ENCODE peak calls at places on chromosome 16, in four cellular contexts. One of them, this sample, is unnamed.

GRCh38 chr16:87945351-87946042 is 5.7 kb upstream of the BANP start:
- DNase-seq in thyroid gland: peak
- DNase-seq in spleen: peak
- DNase-seq in IMR-90: peak
- DNase-seq in this sample: peak

GRCh38 chr16:88430524-88431446 is 22.3 kb upstream of the ZFPM1 start:
- DNase-seq in thyroid gland: peak
- DNase-seq in spleen: peak
- DNase-seq in IMR-90: no peak
- DNase-seq in this sample: no peak

GRCh38 chr16:87463722-87464690 is 28.8 kb downstream of the ZCCHC14 start:
- DNase-seq in thyroid gland: peak
- DNase-seq in spleen: no peak
- DNase-seq in IMR-90: peak
- DNase-seq in this sample: no peak

GRCh38 chr16:66524601-66525164 is 25.2 kb downstream of the TK2 start:
- DNase-seq in thyroid gland: no peak
- DNase-seq in spleen: peak
- DNase-seq in IMR-90: no peak
- DNase-seq in this sample: no peak

GRCh38 chr16:68275611-68276191 is 11.4 kb downstream of the SLC7A6 start:
- DNase-seq in thyroid gland: no peak
- DNase-seq in spleen: no peak
- DNase-seq in IMR-90: no peak
- DNase-seq in this sample: no peak

GRCh38 chr16:1296688-1297412 is 12.6 kb upstream of the UBE2I start:
- DNase-seq in thyroid gland: peak
- DNase-seq in spleen: no peak
- DNase-seq in IMR-90: peak
- DNase-seq in this sample: no peak

GRCh38 chr16:55849536-55849935 is 16.6 kb upstream of the CES1 start:
- DNase-seq in thyroid gland: no peak
- DNase-seq in spleen: no peak
- DNase-seq in IMR-90: no peak
- DNase-seq in this sample: no peak

GRCh38 chr16:79430129-79430789 is 170.3 kb downstream of the MAF start:
- DNase-seq in thyroid gland: no peak
- DNase-seq in spleen: no peak
- DNase-seq in IMR-90: no peak
- DNase-seq in this sample: no peak

GRCh38 chr16:71807905-71808592 is 585 bp downstream of the AP1G1 start:
- DNase-seq in thyroid gland: peak
- DNase-seq in spleen: no peak
- DNase-seq in IMR-90: peak
- DNase-seq in this sample: no peak

GRCh38 chr16:81571592-81572230 is 127.1 kb downstream of the CMIP start:
- DNase-seq in thyroid gland: no peak
- DNase-seq in spleen: no peak
- DNase-seq in IMR-90: no peak
- DNase-seq in this sample: no peak

GRCh38 chr16:67966549-67967182 is 1.8 kb downstream of the SLC12A4 start:
- DNase-seq in thyroid gland: peak
- DNase-seq in spleen: peak
- DNase-seq in IMR-90: no peak
- DNase-seq in this sample: no peak

GRCh38 chr16:81889896-81890634 is 111.0 kb downstream of the PLCG2 start:
- DNase-seq in thyroid gland: peak
- DNase-seq in spleen: no peak
- DNase-seq in IMR-90: peak
- DNase-seq in this sample: peak

GRCh38 chr16:88375236-88376052 is 7.3 kb upstream of the ZNF469 start:
- DNase-seq in thyroid gland: no peak
- DNase-seq in spleen: peak
- DNase-seq in IMR-90: no peak
- DNase-seq in this sample: no peak

GRCh38 chr16:51261919-51262318 is 110.8 kb upstream of the SALL1 start:
- DNase-seq in thyroid gland: no peak
- DNase-seq in spleen: no peak
- DNase-seq in IMR-90: no peak
- DNase-seq in this sample: no peak

GRCh38 chr16:31183432-31184428 is 3.8 kb downstream of the FUS start:
- DNase-seq in thyroid gland: no peak
- DNase-seq in spleen: no peak
- DNase-seq in IMR-90: no peak
- DNase-seq in this sample: no peak
- TF ChIP-seq POLR2A in thyroid gland: no peak
- TF ChIP-seq POLR2A in spleen: no peak
- TF ChIP-seq POLR2A in IMR-90: no peak
- TF ChIP-seq POLR2A in this sample: no peak

GRCh38 chr16:56941856-56942331 is 10.0 kb downstream of the HERPUD1 start:
- DNase-seq in thyroid gland: no peak
- DNase-seq in spleen: peak
- DNase-seq in IMR-90: no peak
- DNase-seq in this sample: no peak
- TF ChIP-seq POLR2A in thyroid gland: no peak
- TF ChIP-seq POLR2A in spleen: no peak
- TF ChIP-seq POLR2A in IMR-90: peak
- TF ChIP-seq POLR2A in this sample: no peak

DNA sequence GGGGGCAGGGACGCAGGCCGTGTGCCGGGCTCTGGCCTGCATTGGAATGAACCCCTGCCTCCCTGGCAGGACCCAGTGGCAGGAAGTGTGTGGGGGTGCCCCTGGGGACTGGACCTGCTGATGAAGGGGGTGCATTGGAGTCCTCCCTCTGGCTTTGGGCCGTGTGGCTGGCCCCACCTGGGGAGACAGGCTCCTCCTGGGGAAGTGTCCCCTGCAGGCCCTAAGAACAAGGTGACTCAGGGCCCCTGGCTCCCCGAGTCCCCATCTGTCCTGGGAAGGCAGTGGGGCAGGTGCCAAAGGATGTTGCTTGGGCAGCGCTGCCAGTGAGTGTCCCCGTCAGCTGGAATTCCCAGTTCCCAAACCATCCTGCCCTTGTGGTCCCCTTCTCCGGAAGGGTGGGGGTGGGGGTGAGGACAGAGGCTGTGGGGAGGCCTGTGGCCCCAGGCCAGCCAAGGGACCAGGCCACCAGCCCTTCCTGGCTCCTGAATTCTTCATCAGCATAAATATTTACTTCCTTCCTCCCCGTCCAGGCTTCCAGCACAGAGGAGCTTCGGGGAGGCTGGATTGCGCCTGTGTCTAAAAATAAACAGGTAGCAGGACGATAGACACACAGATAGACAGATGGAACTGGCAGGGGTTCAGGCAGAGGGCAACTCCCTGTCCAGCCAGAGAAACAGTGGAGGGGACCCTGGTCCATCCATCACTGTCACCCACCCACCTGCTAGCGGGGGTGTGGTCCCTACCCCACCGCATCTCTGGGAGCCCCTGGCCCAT is 12.9 kb downstream of the GLIS2 start:
- DNase-seq in thyroid gland: peak
- DNase-seq in spleen: no peak
- DNase-seq in IMR-90: peak
- DNase-seq in this sample: no peak
- TF ChIP-seq POLR2A in thyroid gland: no peak
- TF ChIP-seq POLR2A in spleen: no peak
- TF ChIP-seq POLR2A in IMR-90: no peak
- TF ChIP-seq POLR2A in this sample: no peak

DNA sequence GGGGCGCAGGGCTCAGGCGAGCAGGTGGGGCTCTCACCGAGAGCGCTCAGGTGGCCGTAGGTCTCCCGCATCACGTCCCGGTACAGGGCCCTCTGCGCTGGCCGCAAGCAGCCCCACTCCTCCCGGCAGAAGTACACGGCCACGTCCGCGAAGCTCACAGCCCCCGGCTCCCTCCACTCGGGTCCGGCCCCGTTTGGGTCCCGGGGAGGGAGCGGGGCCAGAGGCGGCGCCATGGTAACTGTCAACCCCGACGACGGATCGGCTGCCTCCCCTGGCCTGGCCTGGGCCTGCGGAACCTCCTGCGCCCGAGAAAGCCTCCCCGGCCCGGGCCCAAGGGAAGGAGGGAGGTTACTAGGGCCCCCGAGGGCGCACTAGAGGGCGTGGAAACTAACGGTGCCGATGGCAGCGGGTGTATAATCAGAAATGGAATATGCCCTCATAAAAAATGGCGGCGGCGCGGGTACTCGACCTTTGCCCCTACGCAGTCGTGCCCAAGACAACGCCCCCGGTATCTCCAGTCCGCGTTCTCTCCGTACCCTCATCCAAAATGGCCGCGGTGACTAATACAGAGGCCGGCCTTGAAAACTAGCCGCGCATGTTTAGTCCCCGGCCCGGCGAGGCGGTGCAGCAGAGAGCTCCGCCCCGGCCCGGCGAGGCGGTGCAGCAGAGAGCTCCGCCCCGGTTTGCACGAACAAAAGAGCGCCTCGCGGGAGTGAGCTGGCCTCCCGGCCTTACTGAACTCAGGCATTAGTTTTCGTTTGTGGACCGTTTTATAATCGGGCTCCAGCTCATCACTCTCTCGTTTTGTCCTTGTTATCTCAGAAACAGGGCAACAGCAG is at the start of gene ZNF764:
- DNase-seq in thyroid gland: peak
- DNase-seq in spleen: peak
- DNase-seq in IMR-90: peak
- DNase-seq in this sample: peak
- TF ChIP-seq POLR2A in thyroid gland: no peak
- TF ChIP-seq POLR2A in spleen: no peak
- TF ChIP-seq POLR2A in IMR-90: peak
- TF ChIP-seq POLR2A in this sample: no peak